ENCODE peak calls at places on chromosome 5, in four cellular contexts. U is pancreas, E is suprapubic skin, M is heart right ventricle. N is an unnamed sample.

GRCh38 chr5:40775085-40775845 is 19.5 kb upstream of the TTC33 start:
- DNase-seq in E (no peak), M (no peak), U (no peak), N (no peak)

GRCh38 chr5:175681975-175682354 is 24.1 kb downstream of the HRH2 start:
- DNase-seq in M (no peak), E (no peak), U (peak; percentile 49), N (no peak)

GRCh38 chr5:75412111-75412990 is 75.3 kb downstream of the HMGCR start:
- DNase-seq in U (no peak), M (no peak), E (no peak), N (no peak)

GRCh38 chr5:123125172-123125508 is 36.1 kb downstream of the PRDM6 start:
- DNase-seq in M (no peak), U (no peak), E (no peak), N (no peak)

GRCh38 chr5:13865317-13865716 is 79.2 kb downstream of the DNAH5 start:
- DNase-seq in M (no peak), E (no peak), U (no peak), N (no peak)

GRCh38 chr5:109849478-109850088 is 159.9 kb downstream of the MAN2A1 start:
- DNase-seq in E (no peak), U (no peak), M (no peak), N (no peak)

GRCh38 chr5:39638803-39639202 is 214.0 kb upstream of the DAB2 start:
- DNase-seq in M (no peak), U (no peak), E (no peak), N (no peak)

GRCh38 chr5:151591144-151591819 is at the start of gene FAT2:
- DNase-seq in M (no peak), U (no peak), E (no peak), N (no peak)

GRCh38 chr5:41010572-41010971 is 60.6 kb downstream of the MROH2B start:
- DNase-seq in U (no peak), E (no peak), M (no peak), N (no peak)

GRCh38 chr5:73218552-73219171 is 45.7 kb downstream of the TMEM174 start:
- DNase-seq in M (no peak), U (no peak), E (no peak), N (no peak)

GRCh38 chr5:92801921-92802320 is 779.1 kb downstream of the NR2F1-AS1 start:
- DNase-seq in M (no peak), U (no peak), E (no peak), N (no peak)

GRCh38 chr5:151181818-151182217 is 24.2 kb upstream of the ANXA6 start:
- DNase-seq in M (no peak), E (no peak), U (no peak), N (no peak)

GRCh38 chr5:153816870-153817269 is 221.8 kb downstream of the FAM114A2 start:
- DNase-seq in M (no peak), E (no peak), U (no peak), N (no peak)

GRCh38 chr5:147439253-147439652 is 70.6 kb downstream of the DPYSL3 start:
- DNase-seq in M (no peak), E (no peak), U (no peak), N (no peak)

GRCh38 chr5:56638061-56638621 is 177.2 kb upstream of the MAP3K1 start:
- DNase-seq in U (peak; percentile 69), E (no peak), M (no peak), N (no peak)

GRCh38 chr5:123664961-123665360 is 153.0 kb downstream of the CSNK1G3 start:
- DNase-seq in E (no peak), U (no peak), M (no peak), N (no peak)

DNA sequence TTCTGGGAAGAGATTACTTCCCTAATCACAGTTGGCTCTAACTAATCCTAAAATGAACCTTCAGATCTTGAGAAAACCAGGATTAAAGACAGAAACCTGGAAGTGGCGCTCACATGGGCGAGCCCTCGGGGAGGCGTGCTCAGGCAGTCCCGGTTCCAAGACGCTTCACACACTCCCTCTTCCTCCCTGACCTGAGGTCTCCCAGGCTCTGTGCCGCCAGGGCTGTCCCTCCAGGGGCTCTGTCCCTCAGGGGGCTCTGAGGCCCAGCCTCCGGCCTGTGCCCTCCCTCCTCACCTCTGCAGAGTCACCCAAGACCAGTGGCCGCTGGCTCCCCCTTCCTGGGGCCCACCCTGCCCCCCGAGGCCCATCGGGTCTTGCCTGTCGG is 10.2 kb downstream of the SLC9A3 start:
- DNase-seq in U (no peak), M (no peak), E (no peak), N (no peak)
- H3K27ac ChIP-seq in U (no peak overlapping the region), M (no peak overlapping the region), E (no peak overlapping the region), N (no peak overlapping the region)

DNA sequence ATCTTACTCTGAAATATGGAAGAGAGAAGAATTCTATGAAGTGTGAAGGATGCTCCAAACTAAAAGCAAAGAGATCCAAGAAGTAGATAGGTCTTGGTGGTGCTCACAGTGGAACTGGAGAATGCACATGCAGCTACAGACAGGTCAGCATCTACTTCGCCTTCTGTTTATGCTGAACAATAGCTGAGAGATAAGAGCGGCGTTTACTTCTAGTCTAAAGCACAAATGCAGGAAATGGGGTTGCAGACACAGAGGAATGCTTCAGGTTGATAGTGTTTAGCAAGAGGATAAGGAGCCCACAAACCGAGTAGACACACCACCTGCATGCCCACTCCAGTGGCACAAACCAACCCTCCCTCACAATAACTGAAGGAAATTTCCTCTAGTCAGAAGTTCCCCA is 180.0 kb upstream of the RGMB start:
- DNase-seq in M (no peak), U (no peak), E (no peak), N (no peak)
- H3K4me3 ChIP-seq in M (no peak overlapping the region), U (no peak overlapping the region), E (no peak overlapping the region), N (no peak overlapping the region)

GRCh38 chr5:178529080-178529479 is 61.1 kb downstream of the COL23A1 start:
- DNase-seq in M (no peak), E (peak; percentile 46), U (peak; percentile 23), N (no peak)

GRCh38 chr5:178525906-178526732 is 64.1 kb downstream of the COL23A1 start:
- DNase-seq in M (no peak), E (peak; percentile 34), U (peak; percentile 52), N (no peak)

GRCh38 chr5:178526796-178527457 is 63.3 kb downstream of the COL23A1 start:
- DNase-seq in E (peak; percentile 37), U (peak; percentile 30), M (no peak), N (no peak)

GRCh38 chr5:178530526-178530925 is 59.7 kb downstream of the COL23A1 start:
- DNase-seq in E (peak; percentile 16), U (peak; percentile 22), M (no peak), N (no peak)

GRCh38 chr5:178527458-178528307 is 62.5 kb downstream of the COL23A1 start:
- DNase-seq in E (peak; percentile 58), M (peak; percentile 67), U (peak; percentile 41), N (peak; percentile 58)
- H3K9me3 ChIP-seq in E (no peaks in the 10 kb centered on the region), M (no peaks in the 10 kb centered on the region), U (no peaks in the 10 kb centered on the region), N (no peaks in the 10 kb centered on the region)

GRCh38 chr5:91178461-91178860 is 204.7 kb downstream of the ARRDC3 start:
- DNase-seq in M (no peak), E (no peak), U (no peak), N (no peak)
- H3K27ac ChIP-seq in M (peak overlapping the region; percentile 63), E (peak overlapping the region; percentile 39), U (no peak overlapping the region), N (no peak overlapping the region)

GRCh38 chr5:170296935-170297588 is 515 bp downstream of the LCP2 start:
- DNase-seq in U (no peak), E (no peak), M (no peak), N (no peak)

GRCh38 chr5:170296036-170296934 is 1.3 kb downstream of the LCP2 start:
- DNase-seq in U (no peak), M (no peak), E (no peak), N (no peak)

GRCh38 chr5:170300361-170301013 is 2.9 kb upstream of the LCP2 start:
- DNase-seq in U (no peak), M (no peak), E (no peak), N (no peak)

GRCh38 chr5:170301149-170301548 is 3.6 kb upstream of the LCP2 start:
- DNase-seq in U (no peak), M (no peak), E (no peak), N (no peak)

GRCh38 chr5:170297589-170298462 is at the start of gene LCP2:
- DNase-seq in M (no peak), U (no peak), E (no peak), N (no peak)
- H3K4me3 ChIP-seq in M (peak within 1 kb of the TSS; percentile 60), U (peak within 1 kb of the TSS; percentile 12), E (peak within 1 kb of the TSS; percentile 49), N (peak within 1 kb of the TSS; percentile 39)

GRCh38 chr5:90657788-90658187 is 99.2 kb downstream of the ADGRV1 start:
- DNase-seq in M (no peak), U (no peak), E (no peak), N (no peak)

GRCh38 chr5:90657030-90657429 is 98.4 kb downstream of the ADGRV1 start:
- DNase-seq in U (no peak), E (no peak), M (no peak), N (no peak)

GRCh38 chr5:90655423-90655822 is 96.8 kb downstream of the ADGRV1 start:
- DNase-seq in U (no peak), E (no peak), M (no peak), N (no peak)

GRCh38 chr5:90654235-90654634 is 95.6 kb downstream of the ADGRV1 start:
- DNase-seq in U (no peak), E (no peak), M (no peak), N (no peak)

GRCh38 chr5:90658620-90659019 is 100.0 kb downstream of the ADGRV1 start:
- DNase-seq in E (no peak), U (no peak), M (no peak), N (no peak)
- H3K9me3 ChIP-seq in E (no peaks in the 10 kb centered on the region), U (no peaks in the 10 kb centered on the region), M (no peaks in the 10 kb centered on the region), N (no peaks in the 10 kb centered on the region)

GRCh38 chr5:141716468-141716867 is 34.4 kb upstream of the ARAP3 start:
- DNase-seq in M (no peak), E (no peak), U (no peak), N (no peak)

GRCh38 chr5:141714542-141715303 is 32.7 kb upstream of the ARAP3 start:
- DNase-seq in U (no peak), M (no peak), E (no peak), N (no peak)

GRCh38 chr5:141717043-141717442 is 35.0 kb upstream of the ARAP3 start:
- DNase-seq in M (no peak), E (no peak), U (no peak), N (no peak)

GRCh38 chr5:141716009-141716408 is 34.0 kb upstream of the ARAP3 start:
- DNase-seq in E (no peak), M (no peak), U (no peak), N (no peak)

DNA sequence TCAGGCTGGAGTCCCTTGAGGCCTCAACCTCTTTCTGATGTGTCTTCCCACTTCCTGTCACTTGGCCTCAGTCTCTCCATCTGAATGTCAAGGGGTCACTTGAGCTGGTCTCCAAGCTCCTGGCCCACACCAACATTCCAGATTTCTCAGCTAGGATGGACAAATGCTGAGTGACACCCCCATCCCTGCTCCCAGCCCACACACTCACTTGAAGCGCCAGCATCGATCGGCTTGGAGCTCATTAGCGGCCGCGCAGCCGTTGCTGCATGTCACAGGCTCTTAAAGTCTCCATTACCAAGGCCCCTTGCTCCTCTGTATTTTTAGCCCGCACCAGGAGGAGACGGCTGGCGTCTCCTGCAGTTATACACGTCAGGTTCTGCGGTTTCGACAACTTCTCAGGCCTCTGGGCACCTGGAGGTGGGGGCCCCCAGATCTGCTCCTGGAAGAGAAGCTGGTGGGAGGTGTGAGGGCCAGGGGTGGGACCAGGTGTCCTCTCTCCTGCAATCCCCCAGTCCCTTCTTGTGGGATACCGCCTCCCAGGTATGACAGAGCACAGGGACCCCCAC is 33.4 kb upstream of the ARAP3 start:
- DNase-seq in E (no peak), U (no peak), M (no peak), N (no peak)
- H3K27ac ChIP-seq in E (no peak overlapping the region), U (no peak overlapping the region), M (no peak overlapping the region), N (no peak overlapping the region)

N was measured in tibial artery.